ENCODE peak calls at places on chromosomes 6 and 20, in eight cellular contexts. I is fibroblast of lung, A is Panc1, D is right lobe of liver, V is spleen, N is PC-3, X is stomach, B is MM.1S. P is an unnamed sample.

GRCh38 chr6:49001856-49002255 is 461.2 kb downstream of the MMUT start:
- DNase-seq in D (no peak), X (no peak), B (no peak), I (peak; percentile 38), V (no peak), A (no peak), N (peak; percentile 67), P (peak; percentile 14)

GRCh38 chr6:31597006-31597405 is 4.2 kb upstream of the NCR3 start:
- DNase-seq in X (no peak), N (peak; percentile 58), I (peak; percentile 3), A (no peak), B (peak; percentile 30), D (no peak), V (no peak), P (no peak)

GRCh38 chr20:62737971-62738881 is 29.6 kb downstream of the NTSR1 start:
- DNase-seq in D (peak; percentile 56), I (no peak), V (peak; percentile 71), A (no peak), B (no peak), N (no peak), X (no peak), P (no peak)

GRCh38 chr6:30518505-30518850 is 29.2 kb downstream of the HLA-E start:
- DNase-seq in A (no peak), X (no peak), V (no peak), D (no peak), N (peak; percentile 9), I (no peak), B (no peak), P (no peak)

GRCh38 chr20:46562009-46562372 is 11.5 kb upstream of the OCSTAMP start:
- DNase-seq in X (no peak), D (no peak), N (no peak), I (no peak), B (no peak), V (no peak), A (no peak), P (no peak)

GRCh38 chr20:21303872-21304586 is 898 bp downstream of the XRN2 start:
- DNase-seq in I (no peak), V (no peak), D (no peak), N (no peak), B (no peak), A (no peak), X (no peak), P (no peak)

GRCh38 chr20:22496817-22497216 is 87.6 kb downstream of the FOXA2 start:
- DNase-seq in A (no peak), D (no peak), X (no peak), B (no peak), N (peak; percentile 69), V (no peak), I (no peak), P (no peak)

GRCh38 chr6:129120856-129121255 is 237.9 kb downstream of the LAMA2 start:
- DNase-seq in N (no peak), A (no peak), D (no peak), V (no peak), I (peak; percentile 27), B (no peak), X (no peak), P (no peak)

GRCh38 chr6:96089173-96089572 is 73.4 kb downstream of the FUT9 start:
- DNase-seq in N (peak; percentile 42), B (no peak), A (peak; percentile 2), D (no peak), I (peak; percentile 8), V (no peak), X (peak; percentile 36), P (peak; percentile 2)

GRCh38 chr6:158018370-158018771 is 36.7 kb downstream of the SYNJ2 start:
- DNase-seq in X (no peak), N (no peak), D (no peak), A (no peak), I (peak; percentile 57), B (no peak), V (no peak), P (no peak)

GRCh38 chr6:21132856-21133610 is 460.5 kb upstream of the SOX4 start:
- DNase-seq in I (peak; percentile 24), V (no peak), B (no peak), A (no peak), X (no peak), D (no peak), N (no peak), P (no peak)

GRCh38 chr6:148082044-148082443 is 260.6 kb upstream of the SASH1 start:
- DNase-seq in X (no peak), N (no peak), A (no peak), I (no peak), D (no peak), B (no peak), V (no peak), P (no peak)
- TF ChIP-seq CTCF in X (no peak), N (no peak), A (no peak), I (no peak), D (no peak), B (no peak), V (no peak), P (no peak)

GRCh38 chr6:42368156-42368555 is 83.6 kb downstream of the TRERF1 start:
- DNase-seq in V (no peak), X (no peak), I (no peak), A (no peak), N (no peak), B (no peak), D (no peak), P (no peak)
- H3K36me3 ChIP-seq in V (no peaks in the 10 kb centered on the region), X (no peaks in the 10 kb centered on the region), I (no peaks in the 10 kb centered on the region), A (no peaks in the 10 kb centered on the region), N (no peaks in the 10 kb centered on the region), B (no peaks in the 10 kb centered on the region), D (no peaks in the 10 kb centered on the region), P (no peaks in the 10 kb centered on the region)

GRCh38 chr6:166486536-166486880 is 100.0 kb downstream of the RAMACL start:
- DNase-seq in N (no peak), I (no peak), B (no peak), V (peak; percentile 77), D (no peak), A (no peak), X (no peak), P (no peak)
- H3K4me1 ChIP-seq in N (no peaks in the 10 kb centered on the region), I (no peaks in the 10 kb centered on the region), B (peaks cover 12% of the 10 kb centered on the region), V (peaks cover 21% of the 10 kb centered on the region), D (no peaks in the 10 kb centered on the region), A (no peaks in the 10 kb centered on the region), X (peaks cover 14% of the 10 kb centered on the region), P (no peaks in the 10 kb centered on the region)

GRCh38 chr6:4059115-4059777 is 19.7 kb downstream of the FAM217A start:
- DNase-seq in V (no peak), N (peak; percentile 93), B (no peak), I (peak; percentile 88), D (no peak), X (no peak), A (peak; percentile 70), P (peak; percentile 83)
- TF ChIP-seq CTCF in V (no peak), N (no peak), B (no peak), I (peak; percentile 11), D (no peak), X (no peak), A (no peak), P (peak; percentile 38)

GRCh38 chr6:111068116-111068897 is 19.0 kb upstream of the SLC16A10 start:
- DNase-seq in D (no peak), A (no peak), N (peak; percentile 13), V (no peak), X (no peak), I (no peak), B (no peak), P (no peak)
- H3K36me3 ChIP-seq in D (no peaks in the 10 kb centered on the region), A (no peaks in the 10 kb centered on the region), N (no peaks in the 10 kb centered on the region), V (no peaks in the 10 kb centered on the region), X (no peaks in the 10 kb centered on the region), I (no peaks in the 10 kb centered on the region), B (no peaks in the 10 kb centered on the region), P (no peaks in the 10 kb centered on the region)

DNA sequence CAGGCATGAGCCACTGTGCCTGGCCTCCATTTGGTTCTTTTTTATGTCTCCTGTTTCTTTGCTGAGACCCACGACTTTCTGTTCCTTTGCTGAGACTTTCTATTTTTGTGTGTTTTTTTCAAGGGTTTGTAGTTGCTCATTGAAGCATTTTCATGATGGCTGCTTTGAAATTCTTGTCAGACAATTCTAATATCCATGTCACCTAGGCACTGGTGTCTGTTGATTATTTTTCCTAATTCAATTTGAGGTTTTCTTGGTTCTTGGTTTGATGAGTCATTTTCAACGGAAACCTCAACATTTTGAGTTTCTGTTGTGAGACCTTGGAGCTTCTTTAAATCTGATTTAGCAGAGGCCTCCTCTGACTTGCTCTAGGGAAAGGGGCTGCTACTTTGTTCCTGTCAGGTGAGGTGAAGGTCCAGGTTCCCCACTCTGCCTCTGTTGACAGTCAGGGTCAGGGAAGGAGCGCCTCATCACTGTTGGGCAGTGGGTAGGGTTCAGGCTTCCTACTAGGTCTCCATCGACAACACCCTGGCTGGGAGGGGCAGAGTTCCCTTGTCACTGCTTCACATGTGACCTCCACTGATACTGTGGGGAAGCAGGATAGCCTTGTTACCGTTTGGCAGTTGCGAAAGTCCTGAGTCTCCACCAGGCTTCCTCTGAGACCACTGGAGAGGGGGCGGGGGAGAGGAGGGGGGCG is 67.2 kb upstream of the RNF24 start:
- DNase-seq in X (no peak), V (peak; percentile 85), D (no peak), N (peak; percentile 25), A (no peak), I (peak; percentile 83), B (peak; percentile 74), P (peak; percentile 79)
- H3K4me1 ChIP-seq in X (peaks cover 41% of the 10 kb centered on the region), V (peaks cover 28% of the 10 kb centered on the region), D (peaks cover 3% of the 10 kb centered on the region), N (peaks cover 9% of the 10 kb centered on the region), A (peaks cover 8% of the 10 kb centered on the region), I (peaks cover 21% of the 10 kb centered on the region), B (peaks cover 33% of the 10 kb centered on the region), P (peaks cover 18% of the 10 kb centered on the region)

GRCh38 chr20:36493013-36493800 is 48.1 kb upstream of the MYL9 start:
- DNase-seq in V (no peak), A (no peak), X (no peak), B (no peak), I (no peak), D (no peak), N (peak; percentile 12), P (no peak)
- TF ChIP-seq CTCF in V (no peak), A (no peak), X (no peak), B (peak; percentile 39), I (peak; percentile 6), D (peak; percentile 33), N (peak; percentile 45), P (no peak)

P was measured in mammary epithelial cell.